ENCODE peak calls at places on chromosome 15, in five cellular contexts. G is stomach, C is glutamatergic neuron, S is ascending aorta, Z is B cell. Y is an unnamed sample.

GRCh38 chr15:62138124-62138523 is 27.0 kb downstream of the C2CD4B start:
- DNase-seq in Z (no peak), C (no peak), G (no peak), S (no peak), Y (no peak)

GRCh38 chr15:63521405-63522142 is 17.2 kb downstream of the USP3 start:
- DNase-seq in Z (no peak), S (no peak), G (no peak), C (no peak), Y (no peak)

GRCh38 chr15:90221251-90221900 is 12.4 kb downstream of the CIB1 start:
- DNase-seq in S (peak), Z (no peak), G (peak), C (peak), Y (no peak)

GRCh38 chr15:90046846-90047481 is 45.8 kb downstream of the ZNF710 start:
- DNase-seq in C (no peak), Z (peak), S (no peak), G (peak), Y (no peak)

GRCh38 chr15:91942676-91943417 is 89.3 kb downstream of the SLCO3A1 start:
- DNase-seq in C (no peak), S (peak), G (peak), Z (no peak), Y (peak)

GRCh38 chr15:32659340-32659831 is 17.9 kb downstream of the SCG5 start:
- DNase-seq in S (no peak), Z (no peak), C (no peak), G (no peak), Y (no peak)

GRCh38 chr15:32870240-32871033 is 152.6 kb downstream of the GREM1 start:
- DNase-seq in G (peak), C (no peak), S (no peak), Z (peak), Y (no peak)

GRCh38 chr15:42494998-42495360 is 455 bp upstream of the SNAP23 start:
- DNase-seq in C (no peak), S (no peak), Z (no peak), G (peak), Y (no peak)

GRCh38 chr15:76274226-76274625 is 37.0 kb downstream of the ETFA start:
- DNase-seq in S (no peak), C (no peak), Z (no peak), G (no peak), Y (no peak)

GRCh38 chr15:67563092-67563491 is 20.6 kb downstream of the MAP2K5 start:
- DNase-seq in S (no peak), Z (no peak), C (no peak), G (no peak), Y (no peak)

GRCh38 chr15:92652576-92652966 is 3.0 kb downstream of the FAM174B start:
- DNase-seq in S (no peak), Z (no peak), C (no peak), G (no peak), Y (no peak)

GRCh38 chr15:71051539-71051938 is 63.7 kb upstream of the THSD4 start:
- DNase-seq in C (no peak), S (no peak), Z (no peak), G (no peak), Y (no peak)

GRCh38 chr15:46088486-46089437 is 453.9 kb downstream of the SQOR start:
- DNase-seq in Z (no peak), S (no peak), C (no peak), G (no peak), Y (no peak)

GRCh38 chr15:46089438-46090044 is 454.7 kb downstream of the SQOR start:
- DNase-seq in S (no peak), G (no peak), C (no peak), Z (no peak), Y (no peak)

GRCh38 chr15:46091860-46092450 is 457.1 kb downstream of the SQOR start:
- DNase-seq in Z (no peak), G (no peak), S (no peak), C (no peak), Y (no peak)
- TF ChIP-seq CTCF in Z (peak), G (peak), S (no peak), C (peak), Y (no peak)

DNA sequence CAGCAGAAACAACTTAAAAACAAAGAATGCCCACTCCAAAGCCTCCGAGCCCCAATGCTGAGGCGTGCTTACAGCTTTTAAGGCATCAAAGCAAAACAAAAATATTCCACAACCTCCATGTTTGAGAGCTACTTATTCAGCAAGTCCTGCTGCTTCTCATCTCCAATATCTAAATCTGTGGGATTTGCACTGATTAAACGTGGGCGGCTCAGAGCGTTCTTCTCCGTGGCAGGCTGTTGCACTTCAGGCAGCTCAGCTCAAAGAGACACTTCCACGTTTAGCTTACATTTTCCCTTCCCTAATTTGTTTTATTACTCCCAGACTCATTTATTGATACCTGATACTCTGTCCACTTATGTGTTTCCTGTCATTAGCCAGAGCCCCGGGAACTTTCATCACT is 282.6 kb upstream of the MCTP2 start:
- DNase-seq in Z (no peak), C (no peak), G (no peak), S (no peak), Y (no peak)
- TF ChIP-seq CTCF in Z (no peak), C (no peak), G (no peak), S (no peak), Y (no peak)

GRCh38 chr15:31214158-31214863 is 112.3 kb upstream of the KLF13 start:
- DNase-seq in Z (no peak), S (no peak), G (no peak), C (no peak), Y (no peak)
- TF ChIP-seq CTCF in Z (no peak), S (no peak), G (no peak), C (no peak), Y (no peak)

GRCh38 chr15:57506422-57506821 is 85.3 kb upstream of the MYZAP start:
- DNase-seq in S (no peak), G (no peak), Z (no peak), C (no peak), Y (no peak)
- TF ChIP-seq CTCF in S (no peak), G (no peak), Z (no peak), C (no peak), Y (no peak)